ENCODE peak calls at places on chromosomes 16 and 17, in six cellular contexts. R is mesenchymal stem cell, X is Karpas-422, U is DND-41, Z is IMR-90, D is neural progenitor cell. P is an unnamed sample. For H3K4me1, the result is how much of the 10 kb centered on the place peaks cover.

GRCh38 chr16:52997922-52998321 is 54.8 kb downstream of the CHD9NB start:
- DNase-seq in X (no peak), Z (no peak), U (no peak), D (no peak), R (no peak), P (no peak)

GRCh38 chr17:76408037-76408849 is 23.8 kb downstream of the SPHK1 start:
- DNase-seq in Z (peak), D (peak), U (peak), X (peak), R (peak), P (no peak)

GRCh38 chr17:2986925-2987324 is 76.5 kb downstream of the OR1D5 start:
- DNase-seq in D (no peak), X (no peak), R (no peak), Z (no peak), U (no peak), P (no peak)

GRCh38 chr16:74999208-74999682 is 421 bp downstream of the ZNRF1 start:
- DNase-seq in X (no peak), U (peak), R (peak), D (no peak), Z (no peak), P (no peak)

GRCh38 chr16:55660026-55660425 is 4.2 kb downstream of the SLC6A2 start:
- DNase-seq in Z (no peak), R (no peak), D (no peak), U (no peak), X (no peak), P (no peak)

GRCh38 chr16:27430923-27431484 is 29.0 kb downstream of the IL21R start:
- DNase-seq in D (no peak), Z (peak), U (no peak), X (no peak), R (peak), P (no peak)

GRCh38 chr17:56426901-56427300 is 166.6 kb upstream of the NOG start:
- DNase-seq in D (no peak), Z (no peak), X (no peak), R (no peak), U (no peak), P (no peak)

GRCh38 chr16:59305850-59306249 is 571.7 kb upstream of the GOT2 start:
- DNase-seq in R (no peak), X (no peak), U (no peak), D (no peak), Z (no peak), P (peak)

GRCh38 chr16:58025351-58026138 is at the start of gene MMP15:
- DNase-seq in D (peak), U (peak), X (peak), R (peak), Z (peak), P (peak)

GRCh38 chr17:51144266-51145022 is 8.9 kb upstream of the NME1 start:
- DNase-seq in X (no peak), U (no peak), Z (no peak), D (no peak), R (no peak), P (no peak)

GRCh38 chr17:4488989-4489595 is 9.6 kb upstream of the SPNS2 start:
- DNase-seq in R (no peak), U (no peak), X (no peak), D (no peak), Z (no peak), P (no peak)

GRCh38 chr16:74776926-74777325 is 2.3 kb upstream of the FA2H start:
- DNase-seq in D (no peak), U (no peak), X (no peak), R (no peak), Z (no peak), P (no peak)

GRCh38 chr17:31079731-31080130 is 15.0 kb upstream of the NF1 start:
- DNase-seq in Z (no peak), R (no peak), D (no peak), U (no peak), X (no peak), P (no peak)

GRCh38 chr17:20156196-20157077 is 147.3 kb downstream of the SPECC1 start:
- DNase-seq in X (no peak), U (no peak), R (peak), D (peak), Z (peak), P (peak)

GRCh38 chr16:2716948-2717347 is 3.1 kb downstream of the PRSS27 start:
- DNase-seq in D (peak), Z (no peak), U (no peak), R (no peak), X (no peak), P (no peak)

GRCh38 chr16:47046726-47047602 is 73.5 kb upstream of the DNAJA2 start:
- DNase-seq in R (no peak), U (no peak), X (no peak), Z (no peak), D (no peak), P (no peak)

GRCh38 chr17:42675984-42676423 is 790 bp downstream of the PLEKHH3 start:
- DNase-seq in Z (peak), R (peak), U (peak), X (no peak), D (no peak), P (peak)

GRCh38 chr16:77636615-77637014 is 85.7 kb upstream of the NUDT7 start:
- DNase-seq in R (no peak), U (no peak), D (no peak), Z (no peak), X (no peak), P (no peak)

GRCh38 chr16:29811170-29811895 is 660 bp upstream of the PRRT2 start:
- DNase-seq in D (peak), Z (peak), U (peak), R (peak), X (peak), P (peak)

GRCh38 chr17:42201155-42201772 is 7.0 kb upstream of the GHDC start:
- DNase-seq in X (peak), Z (no peak), D (no peak), U (no peak), R (no peak), P (no peak)

GRCh38 chr17:52306314-52306713 is 147.8 kb upstream of the CA10 start:
- DNase-seq in Z (no peak), R (no peak), X (no peak), D (no peak), U (no peak), P (no peak)

GRCh38 chr16:35744716-35745115 is 2285.3 kb downstream of the TP53TG3F start:
- DNase-seq in U (no peak), Z (no peak), X (no peak), D (no peak), R (no peak), P (no peak)

GRCh38 chr16:19130385-19130784 is 16.6 kb downstream of the ITPRIPL2 start:
- DNase-seq in U (no peak), R (peak), X (no peak), D (no peak), Z (no peak), P (no peak)
- H3K4me1 ChIP-seq in U (under half), R (under half), X (under half), D (under half), Z (under half), P (under half)

DNA sequence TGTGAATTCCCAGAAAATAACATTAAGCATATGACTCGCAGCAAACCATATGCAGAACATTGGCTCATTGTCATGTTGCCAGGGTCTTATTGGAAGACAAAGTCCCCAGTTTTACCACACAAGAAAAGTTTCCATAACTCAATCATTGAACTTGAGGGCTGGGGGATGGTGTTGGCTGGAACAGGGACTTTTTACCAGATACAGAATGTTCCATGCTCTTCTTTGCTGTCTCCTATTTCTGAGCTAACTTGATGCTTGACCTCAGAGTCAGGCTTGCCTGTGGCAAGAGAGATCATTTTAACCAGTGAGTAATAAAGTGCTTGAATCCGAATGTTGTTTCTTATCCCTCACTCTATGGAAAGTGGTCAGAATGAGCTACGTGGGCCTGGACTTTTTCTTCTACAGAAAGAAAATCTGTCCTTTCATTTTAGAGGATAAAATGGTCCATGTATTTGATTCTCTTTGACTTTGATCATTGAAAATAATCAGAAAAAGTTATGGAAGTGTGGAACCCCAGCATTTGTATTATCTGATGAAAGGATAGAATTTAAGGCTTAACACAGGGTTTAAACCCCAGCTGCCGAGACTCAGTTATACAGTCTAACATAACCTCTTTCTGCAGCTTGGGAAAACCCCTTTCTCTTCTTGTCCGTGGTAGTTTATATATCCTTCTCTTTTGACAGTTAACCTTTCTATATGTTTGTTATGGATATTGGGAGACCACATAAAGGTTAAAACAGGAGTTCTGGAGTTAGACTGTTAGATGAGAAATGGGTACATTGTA is 67.0 kb downstream of the TUBD1 start:
- DNase-seq in Z (peak), R (peak), X (no peak), D (no peak), U (no peak), P (peak)
- H3K9ac ChIP-seq in Z (peak), R (peak), X (no peak), D (no peak), U (no peak), P (peak)

DNA sequence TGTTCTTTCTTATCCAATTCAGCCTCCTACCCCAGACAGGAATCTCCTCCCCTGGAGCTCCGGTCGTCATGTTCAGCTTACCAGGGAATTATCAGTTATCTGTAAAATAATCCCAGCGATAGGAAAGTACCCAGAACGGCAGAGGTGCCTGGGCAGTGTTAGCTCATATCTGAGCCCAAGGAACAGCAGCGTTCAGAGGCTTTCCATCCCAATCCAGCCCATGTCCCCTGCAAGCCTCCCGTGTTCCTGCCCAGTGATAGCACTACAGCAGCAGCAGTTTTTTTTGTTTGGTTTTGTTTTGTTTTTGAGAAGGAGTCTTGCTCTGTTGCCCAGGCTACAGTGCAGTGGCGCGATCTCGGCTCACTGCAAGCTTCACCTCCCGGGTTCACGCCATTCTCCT is 158.2 kb downstream of the CMIP start:
- DNase-seq in U (no peak), X (no peak), R (no peak), D (no peak), Z (no peak), P (no peak)
- H3K4me1 ChIP-seq in U (under half), X (under half), R (under half), D (under half), Z (under half), P (under half)

DNA sequence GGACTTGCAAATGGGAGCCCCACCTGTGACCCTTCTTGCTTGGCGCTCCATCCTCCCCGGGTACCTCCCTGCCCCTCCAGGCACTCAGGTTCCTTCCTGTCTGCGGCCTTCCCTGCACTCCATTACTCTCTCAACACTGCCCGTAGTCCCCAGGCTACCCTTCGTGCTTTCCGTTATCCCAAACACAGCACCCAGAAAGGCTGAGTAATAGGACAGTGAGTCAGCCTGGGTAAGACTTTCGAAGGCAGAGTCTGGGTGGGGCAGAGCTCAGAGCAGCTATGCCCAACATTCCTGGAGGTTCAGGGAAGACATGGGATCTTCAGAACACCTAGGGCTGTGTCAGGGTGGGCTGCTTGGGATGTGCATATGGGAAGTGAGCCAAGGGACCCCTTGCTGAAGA is 16.7 kb upstream of the C16orf74 start:
- DNase-seq in X (no peak), D (no peak), Z (peak), U (no peak), R (peak), P (peak)
- H3K9ac ChIP-seq in X (no peak), D (no peak), Z (peak), U (no peak), R (peak), P (no peak)

GRCh38 chr17:79465011-79466006 is 145.5 kb downstream of the RBFOX3 start:
- DNase-seq in D (no peak), X (no peak), R (no peak), Z (no peak), U (no peak), P (no peak)

GRCh38 chr17:79461041-79461440 is 149.8 kb downstream of the RBFOX3 start:
- DNase-seq in R (no peak), Z (peak), U (no peak), X (no peak), D (no peak), P (peak)

GRCh38 chr17:79463421-79464309 is 147.2 kb downstream of the RBFOX3 start:
- DNase-seq in X (no peak), D (no peak), Z (no peak), R (no peak), U (no peak), P (no peak)

GRCh38 chr17:79466562-79467350 is 144.1 kb downstream of the RBFOX3 start:
- DNase-seq in U (no peak), Z (no peak), R (no peak), D (no peak), X (no peak), P (no peak)

GRCh38 chr17:79464310-79465010 is 146.4 kb downstream of the RBFOX3 start:
- DNase-seq in D (no peak), X (no peak), R (no peak), Z (no peak), U (no peak), P (no peak)
- H3K4me1 ChIP-seq in D (under half), X (under half), R (under half), Z (under half), U (under half), P (under half)

P was measured in astrocyte.